ENCODE peak calls at places on chromosome X, in nine cellular contexts. One of them, this sample, is unnamed.

GRCh38 chrX:46294234-46294633 is 251.0 kb downstream of the ZNF674 start:
- DNase-seq in PC-3: no peak
- DNase-seq in OCI-LY7: no peak
- DNase-seq in adipocyte: peak; percentile 53
- DNase-seq in lung: no peak
- DNase-seq in body of pancreas: no peak
- DNase-seq in cardiac muscle cell: peak; percentile 25
- DNase-seq in neural progenitor cell: no peak
- DNase-seq in heart left ventricle: no peak
- DNase-seq in this sample: no peak

GRCh38 chrX:134374294-134374693 is 85.7 kb upstream of the HPRT1 start:
- DNase-seq in PC-3: peak; percentile 36
- DNase-seq in lung: no peak
- DNase-seq in adipocyte: peak; percentile 39
- DNase-seq in body of pancreas: no peak
- DNase-seq in neural progenitor cell: no peak
- DNase-seq in OCI-LY7: peak; percentile 42
- DNase-seq in heart left ventricle: no peak
- DNase-seq in cardiac muscle cell: peak; percentile 4
- DNase-seq in this sample: no peak

GRCh38 chrX:72685810-72686465 is 28.2 kb downstream of the PHKA1 start:
- DNase-seq in PC-3: peak; percentile 98
- DNase-seq in OCI-LY7: no peak
- DNase-seq in neural progenitor cell: no peak
- DNase-seq in heart left ventricle: no peak
- DNase-seq in cardiac muscle cell: peak; percentile 6
- DNase-seq in adipocyte: peak; percentile 39
- DNase-seq in lung: no peak
- DNase-seq in body of pancreas: peak; percentile 5
- DNase-seq in this sample: no peak

GRCh38 chrX:38273453-38273852 is 52.8 kb upstream of the SRPX start:
- DNase-seq in lung: no peak
- DNase-seq in body of pancreas: no peak
- DNase-seq in adipocyte: no peak
- DNase-seq in OCI-LY7: no peak
- DNase-seq in neural progenitor cell: no peak
- DNase-seq in cardiac muscle cell: no peak
- DNase-seq in heart left ventricle: no peak
- DNase-seq in PC-3: no peak
- DNase-seq in this sample: no peak

GRCh38 chrX:11499076-11500044 is 166.4 kb downstream of the ARHGAP6 start:
- DNase-seq in neural progenitor cell: no peak
- DNase-seq in cardiac muscle cell: peak; percentile 84
- DNase-seq in body of pancreas: no peak
- DNase-seq in heart left ventricle: no peak
- DNase-seq in lung: no peak
- DNase-seq in OCI-LY7: no peak
- DNase-seq in PC-3: peak; percentile 6
- DNase-seq in adipocyte: peak; percentile 63
- DNase-seq in this sample: peak; percentile 10

GRCh38 chrX:68355629-68355920 is 77.7 kb downstream of the OPHN1 start:
- DNase-seq in heart left ventricle: no peak
- DNase-seq in OCI-LY7: no peak
- DNase-seq in PC-3: peak; percentile 54
- DNase-seq in cardiac muscle cell: no peak
- DNase-seq in body of pancreas: peak; percentile 45
- DNase-seq in adipocyte: no peak
- DNase-seq in neural progenitor cell: no peak
- DNase-seq in lung: no peak
- DNase-seq in this sample: no peak

GRCh38 chrX:68490644-68491043 is 8.2 kb upstream of the YIPF6 start:
- DNase-seq in adipocyte: peak; percentile 26
- DNase-seq in heart left ventricle: no peak
- DNase-seq in cardiac muscle cell: peak; percentile 34
- DNase-seq in PC-3: peak; percentile 62
- DNase-seq in OCI-LY7: no peak
- DNase-seq in body of pancreas: no peak
- DNase-seq in lung: no peak
- DNase-seq in neural progenitor cell: peak; percentile 35
- DNase-seq in this sample: peak; percentile 62

GRCh38 chrX:44314259-44314734 is 29.2 kb downstream of the EFHC2 start:
- DNase-seq in neural progenitor cell: no peak
- DNase-seq in adipocyte: peak; percentile 57
- DNase-seq in cardiac muscle cell: peak; percentile 86
- DNase-seq in heart left ventricle: peak; percentile 61
- DNase-seq in OCI-LY7: no peak
- DNase-seq in lung: no peak
- DNase-seq in PC-3: peak; percentile 42
- DNase-seq in body of pancreas: peak; percentile 6
- DNase-seq in this sample: peak; percentile 76

GRCh38 chrX:150329888-150330287 is 33.2 kb upstream of the MAMLD1 start:
- DNase-seq in cardiac muscle cell: no peak
- DNase-seq in body of pancreas: no peak
- DNase-seq in OCI-LY7: no peak
- DNase-seq in adipocyte: no peak
- DNase-seq in neural progenitor cell: no peak
- DNase-seq in heart left ventricle: no peak
- DNase-seq in lung: no peak
- DNase-seq in PC-3: no peak
- DNase-seq in this sample: no peak

GRCh38 chrX:68234171-68234910 is 199.0 kb downstream of the OPHN1 start:
- DNase-seq in heart left ventricle: no peak
- DNase-seq in neural progenitor cell: peak; percentile 45
- DNase-seq in body of pancreas: no peak
- DNase-seq in OCI-LY7: no peak
- DNase-seq in lung: no peak
- DNase-seq in PC-3: no peak
- DNase-seq in adipocyte: no peak
- DNase-seq in cardiac muscle cell: no peak
- DNase-seq in this sample: no peak

GRCh38 chrX:111114806-111115205 is 18.8 kb downstream of the PAK3 start:
- DNase-seq in cardiac muscle cell: no peak
- DNase-seq in adipocyte: no peak
- DNase-seq in heart left ventricle: no peak
- DNase-seq in lung: no peak
- DNase-seq in OCI-LY7: no peak
- DNase-seq in PC-3: no peak
- DNase-seq in neural progenitor cell: no peak
- DNase-seq in body of pancreas: no peak
- DNase-seq in this sample: peak; percentile 58

GRCh38 chrX:73214366-73215094 is at the start of gene NAP1L2:
- DNase-seq in adipocyte: peak; percentile 8
- DNase-seq in body of pancreas: peak; percentile 66
- DNase-seq in heart left ventricle: peak; percentile 47
- DNase-seq in PC-3: peak; percentile 77
- DNase-seq in neural progenitor cell: peak; percentile 61
- DNase-seq in OCI-LY7: no peak
- DNase-seq in lung: no peak
- DNase-seq in cardiac muscle cell: peak; percentile 6
- DNase-seq in this sample: no peak

GRCh38 chrX:23202316-23202715 is 132.3 kb upstream of the PTCHD1 start:
- DNase-seq in lung: no peak
- DNase-seq in body of pancreas: no peak
- DNase-seq in heart left ventricle: no peak
- DNase-seq in cardiac muscle cell: no peak
- DNase-seq in PC-3: no peak
- DNase-seq in neural progenitor cell: peak; percentile 5
- DNase-seq in OCI-LY7: no peak
- DNase-seq in adipocyte: no peak
- DNase-seq in this sample: peak; percentile 47

GRCh38 chrX:10022273-10022541 is 55.0 kb downstream of the CLDN34 start:
- DNase-seq in lung: no peak
- DNase-seq in body of pancreas: no peak
- DNase-seq in heart left ventricle: no peak
- DNase-seq in neural progenitor cell: no peak
- DNase-seq in PC-3: no peak
- DNase-seq in adipocyte: no peak
- DNase-seq in cardiac muscle cell: no peak
- DNase-seq in OCI-LY7: no peak
- DNase-seq in this sample: no peak

GRCh38 chrX:41559662-41560061 is 112.5 kb downstream of the NYX start:
- DNase-seq in neural progenitor cell: no peak
- DNase-seq in cardiac muscle cell: peak; percentile 77
- DNase-seq in body of pancreas: no peak
- DNase-seq in adipocyte: peak; percentile 36
- DNase-seq in lung: no peak
- DNase-seq in PC-3: no peak
- DNase-seq in heart left ventricle: no peak
- DNase-seq in OCI-LY7: no peak
- DNase-seq in this sample: no peak

GRCh38 chrX:39473812-39474211 is 623.9 kb downstream of the BCOR start:
- DNase-seq in OCI-LY7: no peak
- DNase-seq in PC-3: no peak
- DNase-seq in neural progenitor cell: no peak
- DNase-seq in heart left ventricle: no peak
- DNase-seq in body of pancreas: no peak
- DNase-seq in cardiac muscle cell: no peak
- DNase-seq in adipocyte: no peak
- DNase-seq in lung: no peak
- DNase-seq in this sample: no peak
- H3K4me1 ChIP-seq in OCI-LY7: no peaks in the 10 kb centered on the region
- H3K4me1 ChIP-seq in PC-3: no peaks in the 10 kb centered on the region
- H3K4me1 ChIP-seq in neural progenitor cell: peaks cover 51% of the 10 kb centered on the region
- H3K4me1 ChIP-seq in heart left ventricle: peaks cover 34% of the 10 kb centered on the region
- H3K4me1 ChIP-seq in body of pancreas: no peaks in the 10 kb centered on the region
- H3K4me1 ChIP-seq in cardiac muscle cell: peaks cover 49% of the 10 kb centered on the region
- H3K4me1 ChIP-seq in adipocyte: peaks cover 2% of the 10 kb centered on the region
- H3K4me1 ChIP-seq in lung: peaks cover 4% of the 10 kb centered on the region
- H3K4me1 ChIP-seq in this sample: peaks cover 21% of the 10 kb centered on the region

DNA sequence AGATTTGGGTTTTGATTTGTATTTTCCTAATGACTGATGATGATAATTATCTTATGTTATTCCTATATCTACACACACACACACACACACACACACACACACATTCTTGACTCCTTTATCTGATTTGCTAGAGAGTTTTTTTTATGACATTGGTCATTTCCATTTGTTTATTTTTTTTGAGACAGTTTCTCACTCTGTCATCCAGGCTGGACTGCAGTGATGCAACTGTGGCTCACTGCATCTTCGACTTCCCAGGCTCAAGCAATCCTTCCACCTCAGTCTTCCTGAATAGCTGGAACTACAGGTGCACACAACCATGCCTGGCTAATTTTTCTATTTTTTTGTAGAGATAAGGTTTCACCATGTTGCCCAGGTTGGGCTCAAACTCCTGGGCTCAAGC is 6.7 kb downstream of the ZNF81 start:
- DNase-seq in body of pancreas: no peak
- DNase-seq in lung: no peak
- DNase-seq in cardiac muscle cell: no peak
- DNase-seq in heart left ventricle: no peak
- DNase-seq in OCI-LY7: no peak
- DNase-seq in PC-3: no peak
- DNase-seq in neural progenitor cell: no peak
- DNase-seq in adipocyte: no peak
- DNase-seq in this sample: no peak
- H3K4me1 ChIP-seq in body of pancreas: no peaks in the 10 kb centered on the region
- H3K4me1 ChIP-seq in lung: no peaks in the 10 kb centered on the region
- H3K4me1 ChIP-seq in cardiac muscle cell: no peaks in the 10 kb centered on the region
- H3K4me1 ChIP-seq in heart left ventricle: no peaks in the 10 kb centered on the region
- H3K4me1 ChIP-seq in OCI-LY7: peaks cover 6% of the 10 kb centered on the region
- H3K4me1 ChIP-seq in PC-3: no peaks in the 10 kb centered on the region
- H3K4me1 ChIP-seq in neural progenitor cell: no peaks in the 10 kb centered on the region
- H3K4me1 ChIP-seq in adipocyte: peaks cover under 1% of the 10 kb centered on the region
- H3K4me1 ChIP-seq in this sample: no peaks in the 10 kb centered on the region

GRCh38 chrX:13699183-13699826 is 10.4 kb downstream of the RAB9A start:
- DNase-seq in PC-3: no peak
- DNase-seq in body of pancreas: peak; percentile 24
- DNase-seq in heart left ventricle: no peak
- DNase-seq in cardiac muscle cell: no peak
- DNase-seq in lung: no peak
- DNase-seq in neural progenitor cell: no peak
- DNase-seq in OCI-LY7: no peak
- DNase-seq in adipocyte: peak; percentile 15
- DNase-seq in this sample: no peak

GRCh38 chrX:13697976-13698375 is 9.0 kb downstream of the RAB9A start:
- DNase-seq in body of pancreas: no peak
- DNase-seq in neural progenitor cell: no peak
- DNase-seq in lung: no peak
- DNase-seq in OCI-LY7: no peak
- DNase-seq in heart left ventricle: no peak
- DNase-seq in cardiac muscle cell: no peak
- DNase-seq in adipocyte: no peak
- DNase-seq in PC-3: no peak
- DNase-seq in this sample: no peak

GRCh38 chrX:13698432-13698831 is 9.5 kb downstream of the RAB9A start:
- DNase-seq in lung: no peak
- DNase-seq in neural progenitor cell: no peak
- DNase-seq in adipocyte: no peak
- DNase-seq in cardiac muscle cell: no peak
- DNase-seq in body of pancreas: no peak
- DNase-seq in heart left ventricle: no peak
- DNase-seq in OCI-LY7: no peak
- DNase-seq in PC-3: no peak
- DNase-seq in this sample: no peak

GRCh38 chrX:13695601-13696115 is 6.7 kb downstream of the RAB9A start:
- DNase-seq in OCI-LY7: no peak
- DNase-seq in adipocyte: no peak
- DNase-seq in PC-3: no peak
- DNase-seq in cardiac muscle cell: no peak
- DNase-seq in lung: no peak
- DNase-seq in heart left ventricle: no peak
- DNase-seq in neural progenitor cell: no peak
- DNase-seq in body of pancreas: no peak
- DNase-seq in this sample: no peak

GRCh38 chrX:13697440-13697839 is 8.5 kb downstream of the RAB9A start:
- DNase-seq in heart left ventricle: no peak
- DNase-seq in OCI-LY7: peak; percentile 16
- DNase-seq in adipocyte: peak; percentile 5
- DNase-seq in neural progenitor cell: no peak
- DNase-seq in lung: no peak
- DNase-seq in PC-3: no peak
- DNase-seq in body of pancreas: no peak
- DNase-seq in cardiac muscle cell: no peak
- DNase-seq in this sample: no peak
- H3K4me1 ChIP-seq in heart left ventricle: peaks cover 58% of the 10 kb centered on the region
- H3K4me1 ChIP-seq in OCI-LY7: peaks cover 62% of the 10 kb centered on the region
- H3K4me1 ChIP-seq in adipocyte: peaks cover 39% of the 10 kb centered on the region
- H3K4me1 ChIP-seq in neural progenitor cell: peaks cover 19% of the 10 kb centered on the region
- H3K4me1 ChIP-seq in lung: peaks cover 25% of the 10 kb centered on the region
- H3K4me1 ChIP-seq in PC-3: peaks cover 4% of the 10 kb centered on the region
- H3K4me1 ChIP-seq in body of pancreas: peaks cover 73% of the 10 kb centered on the region
- H3K4me1 ChIP-seq in cardiac muscle cell: peaks cover 24% of the 10 kb centered on the region
- H3K4me1 ChIP-seq in this sample: peaks cover 24% of the 10 kb centered on the region

DNA sequence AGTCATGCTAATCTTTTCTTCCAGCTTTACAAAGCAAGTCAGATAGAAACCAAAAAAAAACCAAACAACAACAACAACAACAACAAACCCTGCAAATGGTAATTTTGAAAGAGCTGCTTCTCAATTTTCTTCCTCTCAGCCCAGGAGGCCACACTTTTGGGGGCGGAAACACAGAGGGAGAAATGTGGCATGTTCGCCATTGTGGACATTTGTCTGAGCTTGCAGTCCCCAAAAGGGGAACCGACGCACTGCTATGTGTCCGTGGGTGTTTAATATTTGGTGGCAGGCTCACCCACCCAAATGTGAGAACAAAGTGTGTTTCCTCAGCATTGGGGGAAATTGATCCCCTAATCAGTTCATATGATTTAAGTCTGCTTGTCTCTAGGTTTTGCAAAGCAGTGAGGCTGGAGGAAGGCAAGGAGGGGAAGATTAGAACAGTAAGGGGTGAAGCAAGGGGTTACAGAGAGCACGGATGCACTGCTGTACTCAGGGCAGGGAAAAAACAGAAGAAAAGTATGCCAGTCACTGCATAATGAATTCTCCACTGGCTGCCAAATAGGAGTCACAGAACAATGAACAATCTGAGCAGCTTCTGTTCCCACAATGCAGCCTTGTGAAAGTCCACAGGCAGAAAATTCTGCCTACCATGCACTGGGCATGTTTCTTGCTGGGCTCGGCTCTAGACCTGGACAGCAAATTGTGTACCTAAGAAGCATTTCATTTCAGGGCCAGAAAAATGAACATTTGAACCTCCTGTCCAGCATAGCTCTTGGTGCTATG is 74.7 kb upstream of the GPM6B start:
- DNase-seq in cardiac muscle cell: no peak
- DNase-seq in PC-3: no peak
- DNase-seq in heart left ventricle: no peak
- DNase-seq in neural progenitor cell: peak; percentile 2
- DNase-seq in lung: no peak
- DNase-seq in body of pancreas: no peak
- DNase-seq in adipocyte: no peak
- DNase-seq in OCI-LY7: peak; percentile 1
- DNase-seq in this sample: no peak
- H3K4me1 ChIP-seq in cardiac muscle cell: no peaks in the 10 kb centered on the region
- H3K4me1 ChIP-seq in PC-3: peaks cover 5% of the 10 kb centered on the region
- H3K4me1 ChIP-seq in heart left ventricle: no peaks in the 10 kb centered on the region
- H3K4me1 ChIP-seq in neural progenitor cell: peaks cover 10% of the 10 kb centered on the region
- H3K4me1 ChIP-seq in lung: no peaks in the 10 kb centered on the region
- H3K4me1 ChIP-seq in body of pancreas: no peaks in the 10 kb centered on the region
- H3K4me1 ChIP-seq in adipocyte: peaks cover 19% of the 10 kb centered on the region
- H3K4me1 ChIP-seq in OCI-LY7: no peaks in the 10 kb centered on the region
- H3K4me1 ChIP-seq in this sample: peaks cover 2% of the 10 kb centered on the region

This sample was measured in SJCRH30.